ENCODE peak calls at places on chromosomes 1 and 21, in six cellular contexts. B, W, V, X, R and Z are unnamed samples. For H3K4me1, the result is how much of the 10 kb centered on the place peaks cover.

GRCh38 chr1:247330548-247331171 is 1.0 kb downstream of the ZNF496 start:
- DNase-seq in B (no peak), W (no peak), V (no peak), X (peak), R (no peak), Z (no peak)

GRCh38 chr1:155961937-155962336 is 16.4 kb downstream of the ARHGEF2 start:
- DNase-seq in B (no peak), W (peak), V (peak), X (no peak), R (peak), Z (peak)

GRCh38 chr1:91617242-91617837 is 116.7 kb downstream of the CDC7 start:
- DNase-seq in B (peak), W (no peak), V (no peak), X (peak), R (peak), Z (peak)

GRCh38 chr1:229867726-229868125 is 199.3 kb upstream of the GALNT2 start:
- DNase-seq in B (no peak), W (no peak), V (no peak), X (no peak), R (no peak), Z (no peak)

GRCh38 chr1:242468749-242469148 is 55.7 kb downstream of the PLD5 start:
- DNase-seq in B (peak), W (peak), V (no peak), X (peak), R (peak), Z (no peak)

GRCh38 chr1:172450524-172450885 is 6.6 kb upstream of the PIGC start:
- DNase-seq in B (peak), W (no peak), V (no peak), X (peak), R (peak), Z (no peak)

GRCh38 chr1:77504986-77505385 is 177.5 kb downstream of the ZZZ3 start:
- DNase-seq in B (no peak), W (no peak), V (peak), X (no peak), R (peak), Z (no peak)

GRCh38 chr1:119186471-119186870 is 46.0 kb upstream of the WARS2 start:
- DNase-seq in B (no peak), W (peak), V (peak), X (no peak), R (no peak), Z (no peak)

GRCh38 chr1:168821434-168821833 is 92.4 kb upstream of the DPT start:
- DNase-seq in B (no peak), W (no peak), V (no peak), X (no peak), R (no peak), Z (no peak)

GRCh38 chr21:37914211-37914900 is 1.9 kb downstream of the KCNJ6 start:
- DNase-seq in B (no peak), W (peak), V (peak), X (peak), R (peak), Z (no peak)

GRCh38 chr1:68795956-68796355 is 299.1 kb upstream of the DEPDC1 start:
- DNase-seq in B (no peak), W (no peak), V (no peak), X (no peak), R (no peak), Z (no peak)

GRCh38 chr1:30916296-30916695 is 7.7 kb upstream of the SDC3 start:
- DNase-seq in B (no peak), W (no peak), V (no peak), X (no peak), R (no peak), Z (no peak)

GRCh38 chr1:67780637-67781036 is 52.6 kb downstream of the GNG12 start:
- DNase-seq in B (no peak), W (no peak), V (no peak), X (no peak), R (no peak), Z (no peak)

GRCh38 chr1:156496211-156496761 is 4.3 kb downstream of the MEF2D start:
- DNase-seq in B (no peak), W (peak), V (no peak), X (no peak), R (no peak), Z (no peak)

GRCh38 chr1:145771056-145771455 is 51.8 kb downstream of the CD160 start:
- DNase-seq in B (no peak), W (no peak), V (no peak), X (no peak), R (no peak), Z (no peak)

GRCh38 chr1:27491748-27492700 is 2.1 kb upstream of the WASF2 start:
- DNase-seq in B (no peak), W (peak), V (peak), X (no peak), R (no peak), Z (no peak)

GRCh38 chr1:76770979-76771378 is 96.3 kb upstream of the ST6GALNAC5 start:
- DNase-seq in B (no peak), W (no peak), V (no peak), X (no peak), R (no peak), Z (no peak)

GRCh38 chr1:239394107-239394506 is 7.7 kb downstream of the CHRM3 start:
- DNase-seq in B (no peak), W (no peak), V (no peak), X (no peak), R (no peak), Z (no peak)

GRCh38 chr1:204791453-204792366 is 79.0 kb upstream of the NFASC start:
- DNase-seq in B (peak), W (peak), V (peak), X (peak), R (peak), Z (peak)

GRCh38 chr1:156428772-156429288 is 59.8 kb downstream of the RHBG start:
- DNase-seq in B (no peak), W (no peak), V (no peak), X (no peak), R (no peak), Z (no peak)

GRCh38 chr1:225435487-225435886 is 7.6 kb upstream of the LBR start:
- DNase-seq in B (no peak), W (no peak), V (no peak), X (no peak), R (no peak), Z (no peak)

GRCh38 chr1:226596531-226597165 is 48.1 kb downstream of the STUM start:
- DNase-seq in B (no peak), W (no peak), V (no peak), X (no peak), R (no peak), Z (no peak)

GRCh38 chr1:98119793-98120192 is 199.0 kb upstream of the DPYD start:
- DNase-seq in B (no peak), W (peak), V (peak), X (peak), R (peak), Z (peak)

GRCh38 chr1:180928272-180929230 is 15.9 kb downstream of the KIAA1614 start:
- DNase-seq in B (peak), W (no peak), V (no peak), X (no peak), R (no peak), Z (no peak)

GRCh38 chr1:110211503-110212164 is 1.5 kb downstream of the KCNC4 start:
- DNase-seq in B (no peak), W (peak), V (no peak), X (no peak), R (no peak), Z (no peak)

GRCh38 chr1:56414728-56415224 is 164.6 kb downstream of the PLPP3 start:
- DNase-seq in B (peak), W (no peak), V (no peak), X (peak), R (peak), Z (no peak)

GRCh38 chr21:44477712-44478111 is 22.4 kb downstream of the LRRC3 start:
- DNase-seq in B (no peak), W (no peak), V (no peak), X (no peak), R (no peak), Z (no peak)

GRCh38 chr1:112744019-112744578 is 29.0 kb upstream of the PPM1J start:
- DNase-seq in B (no peak), W (peak), V (peak), X (peak), R (no peak), Z (no peak)

GRCh38 chr1:206672844-206673758 is 11.6 kb upstream of the MAPKAPK2 start:
- DNase-seq in B (no peak), W (no peak), V (peak), X (no peak), R (no peak), Z (no peak)

GRCh38 chr1:206674745-206675175 is 9.9 kb upstream of the MAPKAPK2 start:
- DNase-seq in B (no peak), W (peak), V (peak), X (peak), R (peak), Z (no peak)

GRCh38 chr1:206674236-206674635 is 10.5 kb upstream of the MAPKAPK2 start:
- DNase-seq in B (no peak), W (no peak), V (no peak), X (no peak), R (no peak), Z (no peak)

GRCh38 chr1:206668874-206669410 is 15.8 kb upstream of the MAPKAPK2 start:
- DNase-seq in B (no peak), W (no peak), V (no peak), X (no peak), R (no peak), Z (no peak)

GRCh38 chr1:206672011-206672688 is 12.6 kb upstream of the MAPKAPK2 start:
- DNase-seq in B (no peak), W (no peak), V (no peak), X (peak), R (no peak), Z (no peak)
- H3K4me1 ChIP-seq in B (under half), W (under half), V (under half), X (under half), R (under half), Z (under half)

GRCh38 chr1:20486457-20487235 is 636 bp upstream of the CAMK2N1 start:
- DNase-seq in B (peak), W (peak), V (peak), X (peak), R (peak), Z (peak)

GRCh38 chr1:20487236-20487590 is 1.2 kb upstream of the CAMK2N1 start:
- DNase-seq in B (no peak), W (no peak), V (no peak), X (no peak), R (no peak), Z (no peak)

GRCh38 chr1:20483833-20484525 is 2.0 kb downstream of the CAMK2N1 start:
- DNase-seq in B (no peak), W (peak), V (peak), X (peak), R (peak), Z (peak)

GRCh38 chr1:20484526-20485462 is 1.2 kb downstream of the CAMK2N1 start:
- DNase-seq in B (no peak), W (peak), V (no peak), X (peak), R (no peak), Z (no peak)

GRCh38 chr1:20485527-20486456 is at the start of gene CAMK2N1:
- DNase-seq in B (peak), W (peak), V (peak), X (peak), R (peak), Z (peak)
- TF ChIP-seq EZH2 in B (no peak), W (no peak), V (no peak), X (no peak), R (no peak), Z (no peak)

DNA sequence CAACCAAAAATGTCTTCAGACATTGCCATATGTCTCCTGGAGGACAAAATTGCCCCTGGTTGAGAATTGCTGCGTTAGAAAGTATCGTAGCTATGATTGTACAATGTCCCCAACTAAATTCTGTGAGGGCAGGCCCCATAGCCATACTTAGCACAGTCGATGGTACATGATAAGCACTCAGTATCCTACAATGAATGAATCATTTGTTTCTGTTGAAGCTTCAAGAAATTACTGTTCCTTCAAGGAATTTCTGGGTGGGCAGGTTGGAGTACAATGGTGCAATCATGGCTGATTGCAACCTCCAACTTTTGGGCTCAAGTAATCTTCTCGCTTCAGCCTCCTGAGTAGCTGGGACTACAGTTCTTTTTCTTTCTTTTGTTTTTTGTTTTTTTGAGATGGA is 4.7 kb downstream of the CAP1 start:
- DNase-seq in B (no peak), W (peak), V (no peak), X (no peak), R (no peak), Z (no peak)
- H3K4me1 ChIP-seq in B (under half), W (half or more), V (under half), X (under half), R (under half), Z (under half)

GRCh38 chr1:208225954-208226937 is 17.9 kb downstream of the PLXNA2 start:
- DNase-seq in B (no peak), W (no peak), V (no peak), X (no peak), R (no peak), Z (no peak)
- TF ChIP-seq EZH2 in B (no peak), W (no peak), V (no peak), X (no peak), R (no peak), Z (no peak)

GRCh38 chr1:231386472-231386871 is 35.6 kb downstream of the EGLN1 start:
- DNase-seq in B (no peak), W (no peak), V (no peak), X (no peak), R (no peak), Z (no peak)

GRCh38 chr1:231387770-231388669 is 34.1 kb downstream of the EGLN1 start:
- DNase-seq in B (no peak), W (peak), V (peak), X (no peak), R (peak), Z (peak)

GRCh38 chr1:231383159-231383855 is 38.8 kb downstream of the EGLN1 start:
- DNase-seq in B (no peak), W (no peak), V (no peak), X (no peak), R (peak), Z (no peak)

GRCh38 chr1:231382426-231382825 is 39.7 kb downstream of the EGLN1 start:
- DNase-seq in B (no peak), W (no peak), V (no peak), X (no peak), R (no peak), Z (no peak)

DNA sequence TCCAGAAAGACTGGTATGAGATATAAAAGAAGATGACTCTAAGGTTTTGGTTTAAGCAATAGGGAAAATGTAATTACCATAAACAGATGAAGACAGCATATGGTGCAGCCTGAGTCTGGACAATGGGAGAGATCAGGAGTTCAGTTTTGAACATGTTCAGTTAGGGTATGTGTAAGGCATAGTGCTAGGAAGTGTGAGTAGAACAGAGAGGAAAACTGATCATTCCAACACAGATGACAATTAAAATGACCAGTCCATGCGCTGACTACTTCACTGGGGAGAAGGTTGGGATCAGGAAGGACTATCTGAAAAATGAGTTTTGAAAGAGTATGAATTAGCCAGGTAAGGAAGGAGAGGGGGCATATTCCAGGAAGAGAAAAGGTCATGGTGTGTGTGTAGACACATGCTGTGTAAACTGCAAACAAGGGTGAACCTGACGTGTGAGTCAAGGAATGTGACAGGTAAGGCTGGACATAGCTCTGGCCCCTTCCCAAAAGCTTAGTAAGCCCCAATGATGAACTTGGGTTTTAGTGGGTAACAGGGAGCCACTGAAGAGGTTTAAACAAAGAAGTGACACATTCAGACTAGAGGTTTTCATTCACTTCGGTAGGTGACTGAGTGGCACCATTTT is 36.9 kb downstream of the EGLN1 start:
- DNase-seq in B (peak), W (no peak), V (no peak), X (peak), R (peak), Z (no peak)
- H3K4me1 ChIP-seq in B (half or more), W (under half), V (under half), X (under half), R (half or more), Z (under half)

GRCh38 chr21:41761211-41762181 is 5.4 kb downstream of the RIPK4 start:
- DNase-seq in B (peak), W (peak), V (no peak), X (peak), R (peak), Z (no peak)
- TF ChIP-seq EZH2 in B (no peak), W (no peak), V (peak), X (no peak), R (no peak), Z (no peak)

GRCh38 chr1:33012165-33012564 is 24.5 kb downstream of the AK2 start:
- DNase-seq in B (no peak), W (no peak), V (no peak), X (no peak), R (no peak), Z (no peak)
- H3K4me1 ChIP-seq in B (under half), W (under half), V (under half), X (under half), R (under half), Z (under half)

DNA sequence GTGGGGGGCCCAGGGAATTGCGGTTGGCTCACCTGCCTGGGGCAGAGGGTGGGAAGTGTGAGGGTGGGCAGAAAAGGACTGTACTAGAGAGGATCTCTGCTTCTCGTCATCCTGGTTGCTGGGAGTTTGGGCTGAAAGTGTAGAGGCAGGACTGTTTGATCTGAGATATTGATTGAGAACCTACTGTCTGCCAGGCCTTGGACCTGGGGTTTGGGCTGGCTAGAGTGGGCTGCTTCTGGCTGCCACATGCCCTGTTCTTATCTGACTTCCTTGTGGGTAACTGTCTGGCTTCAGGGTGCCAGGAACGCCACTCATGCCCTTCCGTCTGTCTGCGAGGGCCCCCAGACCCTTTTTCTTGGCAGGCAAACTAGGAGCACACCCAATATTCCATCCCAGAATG is 200.9 kb downstream of the FOXD2 start:
- DNase-seq in B (no peak), W (no peak), V (no peak), X (no peak), R (no peak), Z (no peak)
- TF ChIP-seq EZH2 in B (no peak), W (no peak), V (no peak), X (no peak), R (no peak), Z (no peak)

GRCh38 chr1:161165742-161166668 is at the start of gene PPOX:
- DNase-seq in B (peak), W (peak), V (peak), X (peak), R (peak), Z (peak)
- H3K4me1 ChIP-seq in B (under half), W (under half), V (under half), X (under half), R (under half), Z (under half)